ENCODE peak calls at places on chromosomes 2 and 18, in seven cellular contexts. One of them, this sample, is unnamed.

GRCh38 chr2:96835830-96836229 is 8.0 kb downstream of the ANKRD23 start:
- DNase-seq in right cardiac atrium: no peak
- DNase-seq in adrenal gland: no peak
- DNase-seq in kidney: no peak
- DNase-seq in CD8-positive, alpha-beta memory T cell: no peak
- DNase-seq in cardiac muscle cell: no peak
- DNase-seq in astrocyte: no peak
- DNase-seq in this sample: no peak

GRCh38 chr18:67362906-67363305 is 153.6 kb downstream of the DSEL start:
- DNase-seq in right cardiac atrium: no peak
- DNase-seq in adrenal gland: no peak
- DNase-seq in kidney: no peak
- DNase-seq in CD8-positive, alpha-beta memory T cell: no peak
- DNase-seq in cardiac muscle cell: no peak
- DNase-seq in astrocyte: no peak
- DNase-seq in this sample: no peak

GRCh38 chr18:77096031-77096371 is 36.6 kb downstream of the MBP start:
- DNase-seq in right cardiac atrium: no peak
- DNase-seq in adrenal gland: no peak
- DNase-seq in kidney: no peak
- DNase-seq in CD8-positive, alpha-beta memory T cell: no peak
- DNase-seq in cardiac muscle cell: no peak
- DNase-seq in astrocyte: no peak
- DNase-seq in this sample: no peak

GRCh38 chr2:67437132-67437531 is 40.0 kb downstream of the ETAA1 start:
- DNase-seq in right cardiac atrium: no peak
- DNase-seq in adrenal gland: no peak
- DNase-seq in kidney: no peak
- DNase-seq in CD8-positive, alpha-beta memory T cell: no peak
- DNase-seq in cardiac muscle cell: no peak
- DNase-seq in astrocyte: peak; percentile 26
- DNase-seq in this sample: no peak

GRCh38 chr2:45855374-45855773 is 203.9 kb downstream of the PRKCE start:
- DNase-seq in right cardiac atrium: no peak
- DNase-seq in adrenal gland: no peak
- DNase-seq in kidney: no peak
- DNase-seq in CD8-positive, alpha-beta memory T cell: no peak
- DNase-seq in cardiac muscle cell: no peak
- DNase-seq in astrocyte: no peak
- DNase-seq in this sample: no peak

GRCh38 chr2:237254911-237255578 is 158.9 kb downstream of the COL6A3 start:
- DNase-seq in right cardiac atrium: no peak
- DNase-seq in adrenal gland: no peak
- DNase-seq in kidney: no peak
- DNase-seq in CD8-positive, alpha-beta memory T cell: no peak
- DNase-seq in cardiac muscle cell: no peak
- DNase-seq in astrocyte: peak; percentile 95
- DNase-seq in this sample: no peak

GRCh38 chr2:11762031-11762430 is 15.6 kb downstream of the LPIN1 start:
- DNase-seq in right cardiac atrium: no peak
- DNase-seq in adrenal gland: no peak
- DNase-seq in kidney: peak; percentile 25
- DNase-seq in CD8-positive, alpha-beta memory T cell: no peak
- DNase-seq in cardiac muscle cell: no peak
- DNase-seq in astrocyte: no peak
- DNase-seq in this sample: no peak

GRCh38 chr2:30022444-30023071 is 101.2 kb upstream of the ALK start:
- DNase-seq in right cardiac atrium: no peak
- DNase-seq in adrenal gland: no peak
- DNase-seq in kidney: no peak
- DNase-seq in CD8-positive, alpha-beta memory T cell: no peak
- DNase-seq in cardiac muscle cell: no peak
- DNase-seq in astrocyte: no peak
- DNase-seq in this sample: no peak

GRCh38 chr18:69161383-69162028 is 239.2 kb upstream of the DOK6 start:
- DNase-seq in right cardiac atrium: no peak
- DNase-seq in adrenal gland: no peak
- DNase-seq in kidney: peak; percentile 35
- DNase-seq in CD8-positive, alpha-beta memory T cell: no peak
- DNase-seq in cardiac muscle cell: peak; percentile 28
- DNase-seq in astrocyte: peak; percentile 29
- DNase-seq in this sample: no peak

GRCh38 chr2:187138240-187138639 is 289.3 kb upstream of the ZSWIM2 start:
- DNase-seq in right cardiac atrium: peak; percentile 42
- DNase-seq in adrenal gland: peak; percentile 6
- DNase-seq in kidney: peak; percentile 25
- DNase-seq in CD8-positive, alpha-beta memory T cell: no peak
- DNase-seq in cardiac muscle cell: peak; percentile 41
- DNase-seq in astrocyte: peak; percentile 27
- DNase-seq in this sample: peak; percentile 47

GRCh38 chr2:241846406-241846805 is 12.3 kb downstream of the PDCD1 start:
- DNase-seq in right cardiac atrium: no peak
- DNase-seq in adrenal gland: no peak
- DNase-seq in kidney: no peak
- DNase-seq in CD8-positive, alpha-beta memory T cell: no peak
- DNase-seq in cardiac muscle cell: no peak
- DNase-seq in astrocyte: no peak
- DNase-seq in this sample: peak; percentile 39

GRCh38 chr2:63544017-63544627 is 44.2 kb downstream of the WDPCP start:
- DNase-seq in right cardiac atrium: no peak
- DNase-seq in adrenal gland: no peak
- DNase-seq in kidney: no peak
- DNase-seq in CD8-positive, alpha-beta memory T cell: no peak
- DNase-seq in cardiac muscle cell: peak; percentile 20
- DNase-seq in astrocyte: no peak
- DNase-seq in this sample: no peak

GRCh38 chr2:230874456-230874855 is 9.7 kb downstream of the ITM2C start:
- DNase-seq in right cardiac atrium: peak; percentile 19
- DNase-seq in adrenal gland: no peak
- DNase-seq in kidney: peak; percentile 74
- DNase-seq in CD8-positive, alpha-beta memory T cell: no peak
- DNase-seq in cardiac muscle cell: no peak
- DNase-seq in astrocyte: no peak
- DNase-seq in this sample: no peak

GRCh38 chr18:59783138-59783537 is 85.9 kb upstream of the CCBE1 start:
- DNase-seq in right cardiac atrium: no peak
- DNase-seq in adrenal gland: peak; percentile 64
- DNase-seq in kidney: no peak
- DNase-seq in CD8-positive, alpha-beta memory T cell: no peak
- DNase-seq in cardiac muscle cell: peak; percentile 59
- DNase-seq in astrocyte: peak; percentile 40
- DNase-seq in this sample: no peak

GRCh38 chr18:3995476-3996102 is 459.5 kb downstream of the DLGAP1 start:
- DNase-seq in right cardiac atrium: no peak
- DNase-seq in adrenal gland: peak; percentile 80
- DNase-seq in kidney: no peak
- DNase-seq in CD8-positive, alpha-beta memory T cell: peak; percentile 31
- DNase-seq in cardiac muscle cell: peak; percentile 86
- DNase-seq in astrocyte: peak; percentile 39
- DNase-seq in this sample: no peak

GRCh38 chr2:160918909-160919503 is 241.2 kb upstream of the TANK start:
- DNase-seq in right cardiac atrium: peak; percentile 88
- DNase-seq in adrenal gland: peak; percentile 74
- DNase-seq in kidney: peak; percentile 78
- DNase-seq in CD8-positive, alpha-beta memory T cell: peak; percentile 2
- DNase-seq in cardiac muscle cell: peak; percentile 80
- DNase-seq in astrocyte: no peak
- DNase-seq in this sample: peak; percentile 83

GRCh38 chr2:78861546-78861945 is 164.0 kb upstream of the REG3G start:
- DNase-seq in right cardiac atrium: no peak
- DNase-seq in adrenal gland: peak; percentile 17
- DNase-seq in kidney: no peak
- DNase-seq in CD8-positive, alpha-beta memory T cell: no peak
- DNase-seq in cardiac muscle cell: peak; percentile 17
- DNase-seq in astrocyte: no peak
- DNase-seq in this sample: no peak

GRCh38 chr2:25664531-25665307 is 8.7 kb downstream of the DTNB start:
- DNase-seq in right cardiac atrium: no peak
- DNase-seq in adrenal gland: peak; percentile 71
- DNase-seq in kidney: no peak
- DNase-seq in CD8-positive, alpha-beta memory T cell: no peak
- DNase-seq in cardiac muscle cell: peak; percentile 81
- DNase-seq in astrocyte: peak; percentile 41
- DNase-seq in this sample: peak; percentile 57

GRCh38 chr2:128317186-128317897 is 1.3 kb downstream of the HS6ST1 start:
- DNase-seq in right cardiac atrium: peak; percentile 67
- DNase-seq in adrenal gland: no peak
- DNase-seq in kidney: peak; percentile 85
- DNase-seq in CD8-positive, alpha-beta memory T cell: peak; percentile 29
- DNase-seq in cardiac muscle cell: peak; percentile 32
- DNase-seq in astrocyte: no peak
- DNase-seq in this sample: peak; percentile 57

GRCh38 chr2:239098288-239098970 is 250.5 kb downstream of the TWIST2 start:
- DNase-seq in right cardiac atrium: no peak
- DNase-seq in adrenal gland: no peak
- DNase-seq in kidney: no peak
- DNase-seq in CD8-positive, alpha-beta memory T cell: no peak
- DNase-seq in cardiac muscle cell: no peak
- DNase-seq in astrocyte: no peak
- DNase-seq in this sample: no peak

GRCh38 chr2:15993232-15993610 is 52.9 kb downstream of the MYCN start:
- DNase-seq in right cardiac atrium: no peak
- DNase-seq in adrenal gland: no peak
- DNase-seq in kidney: no peak
- DNase-seq in CD8-positive, alpha-beta memory T cell: no peak
- DNase-seq in cardiac muscle cell: no peak
- DNase-seq in astrocyte: no peak
- DNase-seq in this sample: no peak

GRCh38 chr18:10518595-10519273 is 7.1 kb upstream of the NAPG start:
- DNase-seq in right cardiac atrium: peak; percentile 76
- DNase-seq in adrenal gland: peak; percentile 60
- DNase-seq in kidney: peak; percentile 80
- DNase-seq in CD8-positive, alpha-beta memory T cell: no peak
- DNase-seq in cardiac muscle cell: peak; percentile 73
- DNase-seq in astrocyte: no peak
- DNase-seq in this sample: peak; percentile 56

GRCh38 chr2:150695441-150696135 is 208.1 kb upstream of the RND3 start:
- DNase-seq in right cardiac atrium: no peak
- DNase-seq in adrenal gland: no peak
- DNase-seq in kidney: no peak
- DNase-seq in CD8-positive, alpha-beta memory T cell: no peak
- DNase-seq in cardiac muscle cell: no peak
- DNase-seq in astrocyte: no peak
- DNase-seq in this sample: no peak

GRCh38 chr18:55510809-55511208 is 77.2 kb downstream of the TCF4 start:
- DNase-seq in right cardiac atrium: no peak
- DNase-seq in adrenal gland: peak; percentile 27
- DNase-seq in kidney: no peak
- DNase-seq in CD8-positive, alpha-beta memory T cell: no peak
- DNase-seq in cardiac muscle cell: no peak
- DNase-seq in astrocyte: peak; percentile 83
- DNase-seq in this sample: no peak

GRCh38 chr2:163554864-163555263 is 180.9 kb downstream of the FIGN start:
- DNase-seq in right cardiac atrium: no peak
- DNase-seq in adrenal gland: no peak
- DNase-seq in kidney: no peak
- DNase-seq in CD8-positive, alpha-beta memory T cell: no peak
- DNase-seq in cardiac muscle cell: no peak
- DNase-seq in astrocyte: peak; percentile 53
- DNase-seq in this sample: no peak

GRCh38 chr2:214244847-214245246 is 166.0 kb upstream of the VWC2L start:
- DNase-seq in right cardiac atrium: no peak
- DNase-seq in adrenal gland: no peak
- DNase-seq in kidney: no peak
- DNase-seq in CD8-positive, alpha-beta memory T cell: no peak
- DNase-seq in cardiac muscle cell: peak; percentile 27
- DNase-seq in astrocyte: peak; percentile 57
- DNase-seq in this sample: no peak

GRCh38 chr2:47334356-47335136 is 68.4 kb upstream of the MSH2 start:
- DNase-seq in right cardiac atrium: no peak
- DNase-seq in adrenal gland: no peak
- DNase-seq in kidney: no peak
- DNase-seq in CD8-positive, alpha-beta memory T cell: no peak
- DNase-seq in cardiac muscle cell: no peak
- DNase-seq in astrocyte: no peak
- DNase-seq in this sample: no peak

GRCh38 chr2:11292464-11293255 is 51.8 kb downstream of the ROCK2 start:
- DNase-seq in right cardiac atrium: no peak
- DNase-seq in adrenal gland: no peak
- DNase-seq in kidney: no peak
- DNase-seq in CD8-positive, alpha-beta memory T cell: no peak
- DNase-seq in cardiac muscle cell: peak; percentile 6
- DNase-seq in astrocyte: peak; percentile 72
- DNase-seq in this sample: no peak

GRCh38 chr2:96147593-96148201 is 2.5 kb upstream of the DUSP2 start:
- DNase-seq in right cardiac atrium: no peak
- DNase-seq in adrenal gland: no peak
- DNase-seq in kidney: peak; percentile 70
- DNase-seq in CD8-positive, alpha-beta memory T cell: no peak
- DNase-seq in cardiac muscle cell: peak; percentile 83
- DNase-seq in astrocyte: no peak
- DNase-seq in this sample: peak; percentile 20

DNA sequence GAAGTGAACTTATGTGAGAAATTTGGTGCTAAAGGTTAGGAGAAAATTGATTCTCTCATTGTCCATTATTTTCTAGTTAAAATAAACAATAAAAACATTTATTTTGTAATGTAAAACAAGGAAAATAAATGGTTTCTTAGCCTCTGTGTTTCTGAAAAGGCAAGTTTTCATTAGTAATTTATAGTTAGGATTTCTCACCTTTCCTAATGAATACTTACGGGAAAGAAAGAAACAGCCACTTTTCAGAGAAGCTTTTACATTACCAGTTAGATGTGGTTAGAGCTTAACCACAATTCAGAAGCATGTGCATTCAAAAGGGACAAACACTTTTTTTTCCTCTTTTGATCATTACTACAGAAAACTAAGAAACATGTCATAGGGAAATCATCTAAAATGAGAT is 18.8 kb downstream of the NEMP2 start:
- DNase-seq in right cardiac atrium: no peak
- DNase-seq in adrenal gland: no peak
- DNase-seq in kidney: no peak
- DNase-seq in CD8-positive, alpha-beta memory T cell: peak; percentile 72
- DNase-seq in cardiac muscle cell: no peak
- DNase-seq in astrocyte: no peak
- DNase-seq in this sample: no peak
- H3K9me3 ChIP-seq in right cardiac atrium: no peaks in the 10 kb centered on the region
- H3K9me3 ChIP-seq in adrenal gland: no peaks in the 10 kb centered on the region
- H3K9me3 ChIP-seq in kidney: no peaks in the 10 kb centered on the region
- H3K9me3 ChIP-seq in CD8-positive, alpha-beta memory T cell: no peaks in the 10 kb centered on the region
- H3K9me3 ChIP-seq in cardiac muscle cell: no peaks in the 10 kb centered on the region
- H3K9me3 ChIP-seq in astrocyte: no peaks in the 10 kb centered on the region
- H3K9me3 ChIP-seq in this sample: no peaks in the 10 kb centered on the region

GRCh38 chr18:63236990-63237389 is 82.6 kb downstream of the BCL2 start:
- DNase-seq in right cardiac atrium: peak; percentile 69
- DNase-seq in adrenal gland: peak; percentile 32
- DNase-seq in kidney: peak; percentile 75
- DNase-seq in CD8-positive, alpha-beta memory T cell: no peak
- DNase-seq in cardiac muscle cell: no peak
- DNase-seq in astrocyte: no peak
- DNase-seq in this sample: peak; percentile 62
- H3K4me3 ChIP-seq in right cardiac atrium: no peak overlapping the region
- H3K4me3 ChIP-seq in adrenal gland: no peak overlapping the region
- H3K4me3 ChIP-seq in kidney: peak overlapping the region; percentile 41
- H3K4me3 ChIP-seq in CD8-positive, alpha-beta memory T cell: no peak overlapping the region
- H3K4me3 ChIP-seq in cardiac muscle cell: no peak overlapping the region
- H3K4me3 ChIP-seq in astrocyte: peak overlapping the region; percentile 37
- H3K4me3 ChIP-seq in this sample: peak overlapping the region; percentile 25

GRCh38 chr2:4391013-4391412 is 687.6 kb downstream of the DCDC2C start:
- DNase-seq in right cardiac atrium: no peak
- DNase-seq in adrenal gland: no peak
- DNase-seq in kidney: no peak
- DNase-seq in CD8-positive, alpha-beta memory T cell: no peak
- DNase-seq in cardiac muscle cell: no peak
- DNase-seq in astrocyte: no peak
- DNase-seq in this sample: no peak
- H3K9me3 ChIP-seq in right cardiac atrium: no peaks in the 10 kb centered on the region
- H3K9me3 ChIP-seq in adrenal gland: no peaks in the 10 kb centered on the region
- H3K9me3 ChIP-seq in kidney: no peaks in the 10 kb centered on the region
- H3K9me3 ChIP-seq in CD8-positive, alpha-beta memory T cell: peaks cover 5% of the 10 kb centered on the region
- H3K9me3 ChIP-seq in cardiac muscle cell: no peaks in the 10 kb centered on the region
- H3K9me3 ChIP-seq in astrocyte: no peaks in the 10 kb centered on the region
- H3K9me3 ChIP-seq in this sample: no peaks in the 10 kb centered on the region

GRCh38 chr2:178912416-178913056 is 105.3 kb upstream of the TTN start:
- DNase-seq in right cardiac atrium: no peak
- DNase-seq in adrenal gland: no peak
- DNase-seq in kidney: no peak
- DNase-seq in CD8-positive, alpha-beta memory T cell: no peak
- DNase-seq in cardiac muscle cell: no peak
- DNase-seq in astrocyte: peak; percentile 13
- DNase-seq in this sample: no peak
- H3K4me3 ChIP-seq in right cardiac atrium: no peak overlapping the region
- H3K4me3 ChIP-seq in adrenal gland: no peak overlapping the region
- H3K4me3 ChIP-seq in kidney: no peak overlapping the region
- H3K4me3 ChIP-seq in CD8-positive, alpha-beta memory T cell: no peak overlapping the region
- H3K4me3 ChIP-seq in cardiac muscle cell: no peak overlapping the region
- H3K4me3 ChIP-seq in astrocyte: no peak overlapping the region
- H3K4me3 ChIP-seq in this sample: no peak overlapping the region